ENCODE peak calls at places on chromosomes 7 and 10, in ten cellular contexts. C is AG10803; L is sciatic nerve; Q is stimulated activated CD8-positive, alpha-beta memory T cell treated with anti-CD3 and anti-CD28 coated beads, Interleukin-2, amount 100 ng/mL, for 1 hour; Z is mucosa of descending colon; J is activated T-helper 9 cell treated with anti-CD3 and anti-CD28 coated beads, Interleukin-2, amount 50 U/mL, for 16 hours; K is kidney glomerular epithelial cell; D is HEK293T; S is T-helper 2 cell treated with Interferon-gamma antibody and Interleukin-4, amounts not matched to agents 5 μg/mL and 100 μg/mL, for 36 hours; G is NCI-H2171. O is an unnamed sample.

GRCh38 chr7:44320794-44321371 is 4.5 kb downstream of the CAMK2B start:
- DNase-seq in C (no peak), L (no peak), Q (no peak), Z (no peak), J (no peak), K (peak; percentile 29), D (no peak), S (no peak), G (no peak), O (no peak)

GRCh38 chr10:44857363-44858016 is 53.6 kb upstream of the TMEM72 start:
- DNase-seq in C (peak; percentile 74), L (peak; percentile 87), Q (peak; percentile 26), Z (peak; percentile 73), J (peak; percentile 23), K (peak; percentile 63), D (peak; percentile 77), S (peak; percentile 35), G (no peak), O (no peak)

GRCh38 chr7:157469181-157470016 is 132.6 kb downstream of the DNAJB6 start:
- DNase-seq in C (no peak), L (no peak), Q (no peak), Z (no peak), J (no peak), K (no peak), D (no peak), S (no peak), G (no peak), O (peak; percentile 67)

GRCh38 chr10:92575961-92576360 is 2.1 kb upstream of the IDE start:
- DNase-seq in C (peak; percentile 69), L (no peak), Q (no peak), Z (no peak), J (no peak), K (peak; percentile 62), D (no peak), S (no peak), G (no peak), O (no peak)

GRCh38 chr7:108147031-108147563 is 16.9 kb upstream of the LAMB4 start:
- DNase-seq in C (no peak), L (no peak), Q (no peak), Z (no peak), J (no peak), K (no peak), D (no peak), S (no peak), G (peak; percentile 95), O (no peak)

GRCh38 chr7:68688416-68689086 is 909.7 kb upstream of the AUTS2 start:
- DNase-seq in C (no peak), L (no peak), Q (no peak), Z (no peak), J (no peak), K (no peak), D (no peak), S (no peak), G (no peak), O (no peak)

GRCh38 chr7:68622500-68622899 is 975.8 kb upstream of the AUTS2 start:
- DNase-seq in C (no peak), L (no peak), Q (no peak), Z (no peak), J (no peak), K (no peak), D (no peak), S (no peak), G (no peak), O (no peak)

GRCh38 chr10:100325164-100325563 is 4.9 kb downstream of the PKD2L1 start:
- DNase-seq in C (no peak), L (no peak), Q (no peak), Z (no peak), J (no peak), K (no peak), D (no peak), S (no peak), G (no peak), O (no peak)

GRCh38 chr7:47988496-47989386 is 9.3 kb upstream of the HUS1 start:
- DNase-seq in C (no peak), L (no peak), Q (no peak), Z (no peak), J (no peak), K (no peak), D (peak; percentile 29), S (no peak), G (no peak), O (no peak)

GRCh38 chr10:85868627-85869499 is 497.7 kb downstream of the GRID1 start:
- DNase-seq in C (no peak), L (no peak), Q (no peak), Z (no peak), J (no peak), K (no peak), D (no peak), S (no peak), G (no peak), O (no peak)

GRCh38 chr10:132837905-132838304 is 52.0 kb upstream of the NKX6-2 start:
- DNase-seq in C (no peak), L (peak; percentile 49), Q (no peak), Z (no peak), J (no peak), K (no peak), D (no peak), S (no peak), G (no peak), O (no peak)

GRCh38 chr10:113454341-113455061 is 98.4 kb upstream of the HABP2 start:
- DNase-seq in C (peak; percentile 54), L (peak; percentile 73), Q (no peak), Z (peak; percentile 61), J (no peak), K (no peak), D (peak; percentile 79), S (peak; percentile 6), G (no peak), O (peak; percentile 82)

GRCh38 chr7:92835851-92836488 is 403 bp downstream of the CDK6 start:
- DNase-seq in C (peak; percentile 29), L (peak; percentile 62), Q (no peak), Z (peak; percentile 61), J (peak; percentile 45), K (no peak), D (peak; percentile 10), S (peak; percentile 57), G (no peak), O (peak; percentile 47)

GRCh38 chr7:44398506-44398905 is 73.1 kb upstream of the CAMK2B start:
- DNase-seq in C (no peak), L (no peak), Q (no peak), Z (no peak), J (no peak), K (no peak), D (no peak), S (no peak), G (peak; percentile 39), O (no peak)

GRCh38 chr7:19747740-19748339 is 25.6 kb downstream of the TMEM196 start:
- DNase-seq in C (peak; percentile 52), L (no peak), Q (no peak), Z (no peak), J (no peak), K (peak; percentile 46), D (peak; percentile 39), S (no peak), G (peak; percentile 2), O (no peak)

GRCh38 chr10:77070892-77071595 is 566.6 kb downstream of the KCNMA1 start:
- DNase-seq in C (peak; percentile 9), L (peak; percentile 84), Q (no peak), Z (no peak), J (no peak), K (no peak), D (no peak), S (no peak), G (no peak), O (no peak)

GRCh38 chr10:123150229-123150985 is 2.5 kb downstream of the HMX2 start:
- DNase-seq in C (no peak), L (no peak), Q (no peak), Z (no peak), J (no peak), K (no peak), D (no peak), S (no peak), G (no peak), O (no peak)

GRCh38 chr7:116585392-116585791 is 60.6 kb downstream of the CAV1 start:
- DNase-seq in C (no peak), L (no peak), Q (no peak), Z (no peak), J (no peak), K (no peak), D (no peak), S (no peak), G (no peak), O (no peak)

GRCh38 chr7:34042406-34042805 is 137.1 kb downstream of the BMPER start:
- DNase-seq in C (peak; percentile 74), L (no peak), Q (no peak), Z (no peak), J (no peak), K (no peak), D (no peak), S (no peak), G (no peak), O (no peak)

GRCh38 chr10:72077275-72077990 is 10.9 kb downstream of the SPOCK2 start:
- DNase-seq in C (no peak), L (no peak), Q (no peak), Z (no peak), J (no peak), K (no peak), D (no peak), S (no peak), G (no peak), O (no peak)

GRCh38 chr7:92988051-92988450 is 129.7 kb downstream of the SAMD9 start:
- DNase-seq in C (peak; percentile 61), L (no peak), Q (no peak), Z (no peak), J (no peak), K (peak; percentile 68), D (peak; percentile 8), S (no peak), G (no peak), O (no peak)

GRCh38 chr10:70477661-70478162 is 855 bp upstream of the PALD1 start:
- DNase-seq in C (no peak), L (peak; percentile 71), Q (peak; percentile 65), Z (peak; percentile 51), J (peak; percentile 70), K (peak; percentile 33), D (no peak), S (peak; percentile 74), G (no peak), O (no peak)

GRCh38 chr10:5893321-5893720 is 3.3 kb downstream of the FBH1 start:
- DNase-seq in C (no peak), L (no peak), Q (no peak), Z (no peak), J (no peak), K (no peak), D (no peak), S (no peak), G (no peak), O (no peak)

GRCh38 chr10:75449320-75450061 is 18.1 kb downstream of the LRMDA start:
- DNase-seq in C (no peak), L (no peak), Q (no peak), Z (no peak), J (no peak), K (no peak), D (no peak), S (no peak), G (no peak), O (no peak)

GRCh38 chr7:108246227-108246837 is 116.2 kb upstream of the LAMB4 start:
- DNase-seq in C (peak; percentile 95), L (no peak), Q (no peak), Z (no peak), J (no peak), K (peak; percentile 100), D (no peak), S (no peak), G (no peak), O (no peak)

GRCh38 chr7:28481131-28481926 is 69.0 kb downstream of the CREB5 start:
- DNase-seq in C (peak; percentile 42), L (no peak), Q (no peak), Z (no peak), J (no peak), K (no peak), D (no peak), S (no peak), G (no peak), O (no peak)

O was measured in left lung.